ENCODE peak calls at places on chromosomes 11 and 22, in ten cellular contexts. R is GOT3; W is suprapubic skin; D is hepatocyte; O is cardiac fibroblast; F is iris pigment epithelial cell; B is NCI-H460; P is ELR; V is activated effector memory CD4-positive, alpha-beta T cell treated with Interleukin-2 at 50 U/mL for 16 hours; U is activated T-cell treated with anti-CD3 and anti-CD28 coated beads, Interleukin-2, amount 50 U/mL, for 72 hours. I is an unnamed sample.

GRCh38 chr22:31431950-31432349 is 32.5 kb downstream of the DRG1 start:
- DNase-seq in R (no peak), W (no peak), D (no peak), O (no peak), F (no peak), B (no peak), P (no peak), V (no peak), U (no peak), I (no peak)

GRCh38 chr11:113465786-113466185 is 9.4 kb downstream of the DRD2 start:
- DNase-seq in R (no peak), W (no peak), D (no peak), O (no peak), F (no peak), B (no peak), P (no peak), V (no peak), U (no peak), I (no peak)

GRCh38 chr11:6618117-6619020 is 853 bp downstream of the TPP1 start:
- DNase-seq in R (no peak), W (no peak), D (peak), O (peak), F (peak), B (no peak), P (peak), V (peak), U (peak), I (no peak)

GRCh38 chr11:118677977-118678376 is 1.5 kb downstream of the TREH start:
- DNase-seq in R (no peak), W (no peak), D (no peak), O (no peak), F (no peak), B (no peak), P (no peak), V (no peak), U (no peak), I (no peak)

GRCh38 chr11:103114836-103115235 is 5.6 kb downstream of the DYNC2H1 start:
- DNase-seq in R (no peak), W (no peak), D (no peak), O (peak), F (no peak), B (no peak), P (no peak), V (no peak), U (no peak), I (no peak)

GRCh38 chr22:17832665-17833064 is 58.4 kb upstream of the BID start:
- DNase-seq in R (no peak), W (no peak), D (no peak), O (no peak), F (no peak), B (no peak), P (no peak), V (no peak), U (no peak), I (no peak)

GRCh38 chr11:35491231-35491871 is 34.1 kb downstream of the PAMR1 start:
- DNase-seq in R (no peak), W (no peak), D (peak), O (peak), F (peak), B (no peak), P (peak), V (no peak), U (no peak), I (no peak)

GRCh38 chr11:95279921-95280861 is 49.2 kb upstream of the SESN3 start:
- DNase-seq in R (no peak), W (no peak), D (peak), O (no peak), F (peak), B (no peak), P (peak), V (no peak), U (no peak), I (no peak)

GRCh38 chr22:47486569-47487312 is 724.3 kb downstream of the TBC1D22A start:
- DNase-seq in R (no peak), W (no peak), D (no peak), O (no peak), F (no peak), B (no peak), P (no peak), V (no peak), U (no peak), I (no peak)

GRCh38 chr11:10327254-10327653 is 22.4 kb downstream of the ADM start:
- DNase-seq in R (no peak), W (no peak), D (no peak), O (peak), F (peak), B (no peak), P (no peak), V (no peak), U (no peak), I (no peak)

GRCh38 chr11:16596231-16596630 is 142.2 kb upstream of the C11orf58 start:
- DNase-seq in R (no peak), W (no peak), D (no peak), O (no peak), F (no peak), B (no peak), P (no peak), V (no peak), U (no peak), I (no peak)

GRCh38 chr11:44592125-44592643 is 26.7 kb downstream of the CD82 start:
- DNase-seq in R (no peak), W (peak), D (peak), O (peak), F (peak), B (no peak), P (no peak), V (no peak), U (no peak), I (no peak)

GRCh38 chr11:128399186-128399585 is 188.2 kb downstream of the ETS1 start:
- DNase-seq in R (no peak), W (no peak), D (peak), O (peak), F (peak), B (no peak), P (peak), V (no peak), U (no peak), I (no peak)

GRCh38 chr22:20751185-20751851 is 22.6 kb upstream of the SERPIND1 start:
- DNase-seq in R (no peak), W (no peak), D (no peak), O (peak), F (no peak), B (no peak), P (no peak), V (no peak), U (no peak), I (no peak)

GRCh38 chr11:35662649-35663407 is at the start of gene TRIM44:
- DNase-seq in R (peak), W (peak), D (peak), O (peak), F (peak), B (peak), P (peak), V (peak), U (peak), I (peak)

GRCh38 chr11:131713529-131714134 is 343.2 kb downstream of the NTM start:
- DNase-seq in R (no peak), W (no peak), D (no peak), O (no peak), F (no peak), B (no peak), P (no peak), V (no peak), U (no peak), I (no peak)

GRCh38 chr11:113690619-113691569 is 15.2 kb downstream of the TMPRSS5 start:
- DNase-seq in R (no peak), W (no peak), D (peak), O (peak), F (peak), B (peak), P (peak), V (no peak), U (peak), I (peak)

GRCh38 chr22:39117585-39118191 is 20.6 kb downstream of the APOBEC3H start:
- DNase-seq in R (no peak), W (no peak), D (peak), O (peak), F (peak), B (peak), P (peak), V (peak), U (peak), I (no peak)

GRCh38 chr22:24033731-24034130 is 22.6 kb downstream of the CABIN1 start:
- DNase-seq in R (no peak), W (peak), D (no peak), O (no peak), F (no peak), B (no peak), P (no peak), V (no peak), U (no peak), I (no peak)

GRCh38 chr22:31630331-31631329 is 31.4 kb downstream of the PISD start:
- DNase-seq in R (peak), W (peak), D (peak), O (peak), F (peak), B (peak), P (peak), V (peak), U (peak), I (peak)

GRCh38 chr22:26893034-26893710 is 235.8 kb downstream of the MIAT start:
- DNase-seq in R (no peak), W (no peak), D (no peak), O (no peak), F (no peak), B (no peak), P (no peak), V (no peak), U (no peak), I (no peak)

GRCh38 chr11:1082728-1083620 is 8.3 kb downstream of the MUC2 start:
- DNase-seq in R (no peak), W (peak), D (no peak), O (no peak), F (no peak), B (no peak), P (no peak), V (no peak), U (no peak), I (no peak)